ENCODE peak calls at places on chromosomes 3 and 15, in six cellular contexts. F is fibroblast of pulmonary artery, X is psoas muscle, C is colonic mucosa, Z is GM06990, E is Peyer's patch. J is an unnamed sample.

GRCh38 chr3:126551839-126552687 is 6.7 kb downstream of the C3orf22 start:
- DNase-seq in F (no peak), X (no peak), C (peak), Z (no peak), E (no peak), J (no peak)

GRCh38 chr15:36617529-36618196 is 38.2 kb downstream of the CDIN1 start:
- DNase-seq in F (no peak), X (no peak), C (no peak), Z (peak), E (no peak), J (no peak)

GRCh38 chr15:97791824-97792792 is 168.4 kb upstream of the ARRDC4 start:
- DNase-seq in F (no peak), X (no peak), C (no peak), Z (no peak), E (no peak), J (no peak)

GRCh38 chr3:180280601-180281000 is 243.9 kb upstream of the PEX5L start:
- DNase-seq in F (no peak), X (no peak), C (no peak), Z (no peak), E (no peak), J (peak)

GRCh38 chr3:50267280-50267913 is 1.6 kb upstream of the SEMA3B start:
- DNase-seq in F (peak), X (peak), C (peak), Z (no peak), E (peak), J (no peak)

GRCh38 chr15:48981941-48982340 is 18.2 kb upstream of the SHC4 start:
- DNase-seq in F (no peak), X (no peak), C (no peak), Z (no peak), E (no peak), J (no peak)

GRCh38 chr15:85520650-85521049 is 140.2 kb downstream of the AKAP13 start:
- DNase-seq in F (no peak), X (no peak), C (no peak), Z (no peak), E (no peak), J (no peak)

GRCh38 chr3:166473501-166473900 is 636.3 kb upstream of the BCHE start:
- DNase-seq in F (no peak), X (no peak), C (no peak), Z (no peak), E (no peak), J (no peak)

GRCh38 chr3:128067481-128067880 is 15.2 kb downstream of the SEC61A1 start:
- DNase-seq in F (no peak), X (no peak), C (no peak), Z (no peak), E (no peak), J (no peak)

GRCh38 chr15:88383354-88383753 is 83.8 kb downstream of the MRPL46 start:
- DNase-seq in F (no peak), X (no peak), C (no peak), Z (no peak), E (no peak), J (no peak)

GRCh38 chr3:157865449-157865862 is 240.8 kb downstream of the SHOX2 start:
- DNase-seq in F (peak), X (no peak), C (peak), Z (peak), E (peak), J (no peak)

GRCh38 chr3:184175506-184175905 is 851 bp downstream of the AP2M1 start:
- DNase-seq in F (no peak), X (no peak), C (peak), Z (no peak), E (no peak), J (no peak)

GRCh38 chr3:17852217-17852616 is 109.8 kb upstream of the TBC1D5 start:
- DNase-seq in F (no peak), X (no peak), C (no peak), Z (peak), E (no peak), J (no peak)

GRCh38 chr3:71389911-71390573 is 193.5 kb downstream of the FOXP1 start:
- DNase-seq in F (peak), X (peak), C (peak), Z (no peak), E (peak), J (no peak)

GRCh38 chr3:102671005-102671404 is 236.2 kb downstream of the ZPLD1 start:
- DNase-seq in F (no peak), X (no peak), C (no peak), Z (no peak), E (no peak), J (no peak)

GRCh38 chr15:70856884-70857546 is 3.1 kb upstream of the LARP6 start:
- DNase-seq in F (peak), X (peak), C (peak), Z (no peak), E (peak), J (peak)

GRCh38 chr15:48371961-48372360 is 40.7 kb downstream of the DUT start:
- DNase-seq in F (no peak), X (no peak), C (no peak), Z (no peak), E (no peak), J (no peak)

GRCh38 chr3:19467761-19468160 is 319.5 kb downstream of the KCNH8 start:
- DNase-seq in F (no peak), X (no peak), C (no peak), Z (no peak), E (no peak), J (no peak)

GRCh38 chr15:57923311-57923710 is 142.2 kb downstream of the ALDH1A2 start:
- DNase-seq in F (peak), X (no peak), C (peak), Z (no peak), E (no peak), J (no peak)

GRCh38 chr15:52144656-52145055 is 32.1 kb upstream of the BCL2L10 start:
- DNase-seq in F (peak), X (no peak), C (no peak), Z (no peak), E (no peak), J (no peak)

GRCh38 chr3:183907176-183907575 is 22.5 kb upstream of the PARL start:
- DNase-seq in F (no peak), X (no peak), C (no peak), Z (no peak), E (no peak), J (no peak)

GRCh38 chr3:60949146-60949545 is 302.1 kb downstream of the FHIT start:
- DNase-seq in F (no peak), X (no peak), C (no peak), Z (no peak), E (no peak), J (no peak)

GRCh38 chr3:71874618-71875017 is 89.7 kb upstream of the PROK2 start:
- DNase-seq in F (no peak), X (no peak), C (no peak), Z (peak), E (no peak), J (no peak)

GRCh38 chr3:115098354-115099073 is 48.6 kb downstream of the ZBTB20 start:
- DNase-seq in F (no peak), X (no peak), C (no peak), Z (no peak), E (no peak), J (no peak)

GRCh38 chr3:101689291-101689690 is 2.8 kb upstream of the RPL24 start:
- DNase-seq in F (peak), X (no peak), C (no peak), Z (no peak), E (no peak), J (no peak)

GRCh38 chr3:98778852-98779379 is 15.8 kb downstream of the ST3GAL6 start:
- DNase-seq in F (peak), X (no peak), C (no peak), Z (no peak), E (no peak), J (peak)

GRCh38 chr3:38566215-38566528 is 70.0 kb downstream of the EXOG start:
- DNase-seq in F (no peak), X (no peak), C (no peak), Z (no peak), E (peak), J (no peak)

GRCh38 chr15:60507596-60508424 is 28.9 kb upstream of the ICE2 start:
- DNase-seq in F (peak), X (no peak), C (peak), Z (peak), E (peak), J (peak)

GRCh38 chr3:156256945-156257344 is 136.6 kb downstream of the KCNAB1 start:
- DNase-seq in F (no peak), X (no peak), C (no peak), Z (no peak), E (no peak), J (no peak)

GRCh38 chr3:130395916-130396315 is 50.4 kb downstream of the COL6A5 start:
- DNase-seq in F (peak), X (no peak), C (no peak), Z (no peak), E (no peak), J (no peak)

GRCh38 chr15:70855764-70856163 is 1.8 kb upstream of the LARP6 start:
- DNase-seq in F (no peak), X (no peak), C (no peak), Z (peak), E (no peak), J (no peak)

GRCh38 chr3:170419301-170420087 is 826 bp downstream of the CLDN11 start:
- DNase-seq in F (peak), X (peak), C (no peak), Z (no peak), E (no peak), J (no peak)

GRCh38 chr3:52683611-52684010 is 2.1 kb downstream of the PBRM1 start:
- DNase-seq in F (no peak), X (no peak), C (no peak), Z (no peak), E (no peak), J (no peak)

GRCh38 chr3:52681610-52682009 is 4.1 kb downstream of the PBRM1 start:
- DNase-seq in F (no peak), X (no peak), C (no peak), Z (no peak), E (no peak), J (no peak)

GRCh38 chr3:52679811-52680210 is 5.9 kb downstream of the PBRM1 start:
- DNase-seq in F (peak), X (no peak), C (no peak), Z (no peak), E (no peak), J (no peak)

GRCh38 chr3:52684184-52684583 is 1.5 kb downstream of the PBRM1 start:
- DNase-seq in F (no peak), X (no peak), C (no peak), Z (no peak), E (no peak), J (no peak)

GRCh38 chr3:52682016-52682415 is 3.7 kb downstream of the PBRM1 start:
- DNase-seq in F (peak), X (no peak), C (no peak), Z (no peak), E (no peak), J (peak)
- TF ChIP-seq CTCF in F (no peak), X (no peak), C (no peak), Z (peak), E (no peak), J (peak)

DNA sequence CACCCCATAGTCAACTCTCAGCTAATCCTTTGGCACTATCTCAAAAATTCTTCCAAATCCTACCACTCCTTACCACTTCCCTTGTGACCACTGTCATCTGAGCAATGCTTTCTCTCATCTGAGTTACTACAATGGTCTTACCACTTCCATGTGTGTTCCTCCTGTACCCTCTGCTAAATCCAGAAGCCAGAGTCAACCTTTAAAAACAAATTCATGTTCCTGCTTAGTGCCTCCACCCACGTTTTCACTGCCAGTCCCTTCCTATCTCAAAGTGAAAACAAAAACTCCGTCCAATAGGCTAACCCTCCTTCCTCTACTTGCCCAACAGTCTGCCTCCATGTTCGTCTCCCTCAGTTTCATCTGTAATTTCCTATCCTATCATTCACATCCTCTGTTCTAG is 109.0 kb downstream of the ADAMTS9 start:
- DNase-seq in F (no peak), X (no peak), C (no peak), Z (no peak), E (no peak), J (no peak)
- TF ChIP-seq CTCF in F (no peak), X (no peak), C (no peak), Z (no peak), E (no peak), J (no peak)

GRCh38 chr15:44381223-44381622 is 46.2 kb upstream of the CTDSPL2 start:
- DNase-seq in F (peak), X (no peak), C (no peak), Z (no peak), E (no peak), J (no peak)

GRCh38 chr15:44385344-44385942 is 42.0 kb upstream of the CTDSPL2 start:
- DNase-seq in F (peak), X (no peak), C (no peak), Z (peak), E (no peak), J (no peak)
- TF ChIP-seq CTCF in F (no peak), X (no peak), C (no peak), Z (no peak), E (no peak), J (no peak)

GRCh38 chr3:148962513-148962912 is 28.8 kb upstream of the GYG1 start:
- DNase-seq in F (peak), X (peak), C (no peak), Z (no peak), E (no peak), J (peak)
- TF ChIP-seq CTCF in F (peak), X (no peak), C (no peak), Z (no peak), E (no peak), J (peak)

GRCh38 chr3:80929576-80929975 is 831.9 kb downstream of the GBE1 start:
- DNase-seq in F (no peak), X (no peak), C (no peak), Z (no peak), E (no peak), J (no peak)
- TF ChIP-seq CTCF in F (no peak), X (no peak), C (no peak), Z (no peak), E (no peak), J (no peak)

DNA sequence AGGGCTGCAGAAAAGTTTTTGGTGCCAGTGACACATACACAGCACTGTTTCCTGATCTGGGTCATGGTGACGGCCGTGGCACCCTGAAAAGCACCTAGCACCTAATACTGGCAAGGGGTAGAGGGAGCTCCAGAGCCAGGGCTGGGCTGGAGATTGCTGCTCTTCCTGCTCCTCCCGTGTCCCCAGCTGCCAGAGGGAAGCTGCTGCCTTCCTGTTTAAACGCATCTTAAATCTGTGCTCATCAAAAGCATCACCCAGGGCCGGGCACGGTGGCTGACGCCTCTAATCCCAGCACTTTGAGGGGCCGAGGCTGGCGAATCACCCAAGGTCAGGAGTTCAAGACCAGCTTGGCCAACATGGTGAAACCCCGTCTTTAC is 156.7 kb upstream of the MEF2A start:
- DNase-seq in F (peak), X (peak), C (peak), Z (no peak), E (peak), J (no peak)
- TF ChIP-seq CTCF in F (peak), X (peak), C (peak), Z (peak), E (peak), J (peak)

GRCh38 chr15:59166601-59167265 is 39.9 kb upstream of the LDHAL6B start:
- DNase-seq in F (no peak), X (no peak), C (no peak), Z (no peak), E (peak), J (no peak)
- TF ChIP-seq CTCF in F (no peak), X (no peak), C (no peak), Z (no peak), E (no peak), J (no peak)

DNA sequence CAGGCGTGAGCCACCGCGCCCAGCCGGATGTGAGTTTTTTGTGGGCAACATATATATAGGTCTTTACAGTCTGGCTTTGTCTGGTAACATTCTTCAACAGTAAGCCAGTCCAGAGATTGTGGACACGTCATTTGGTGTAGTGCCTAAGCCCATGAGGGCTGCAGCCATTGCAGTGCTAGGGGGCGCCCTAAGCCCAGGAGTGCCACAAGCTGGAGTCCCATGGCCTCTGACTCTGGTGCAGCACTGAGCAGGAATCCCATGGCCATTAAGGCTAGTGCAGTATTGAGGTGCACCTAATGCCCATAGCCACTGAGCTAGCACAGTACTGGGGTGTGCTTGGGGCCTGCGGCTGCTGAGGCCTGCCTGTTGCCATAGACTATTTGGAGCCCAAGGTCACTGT is 136.4 kb upstream of the NDN start:
- DNase-seq in F (no peak), X (no peak), C (no peak), Z (no peak), E (no peak), J (no peak)
- TF ChIP-seq CTCF in F (no peak), X (no peak), C (no peak), Z (no peak), E (no peak), J (no peak)

DNA sequence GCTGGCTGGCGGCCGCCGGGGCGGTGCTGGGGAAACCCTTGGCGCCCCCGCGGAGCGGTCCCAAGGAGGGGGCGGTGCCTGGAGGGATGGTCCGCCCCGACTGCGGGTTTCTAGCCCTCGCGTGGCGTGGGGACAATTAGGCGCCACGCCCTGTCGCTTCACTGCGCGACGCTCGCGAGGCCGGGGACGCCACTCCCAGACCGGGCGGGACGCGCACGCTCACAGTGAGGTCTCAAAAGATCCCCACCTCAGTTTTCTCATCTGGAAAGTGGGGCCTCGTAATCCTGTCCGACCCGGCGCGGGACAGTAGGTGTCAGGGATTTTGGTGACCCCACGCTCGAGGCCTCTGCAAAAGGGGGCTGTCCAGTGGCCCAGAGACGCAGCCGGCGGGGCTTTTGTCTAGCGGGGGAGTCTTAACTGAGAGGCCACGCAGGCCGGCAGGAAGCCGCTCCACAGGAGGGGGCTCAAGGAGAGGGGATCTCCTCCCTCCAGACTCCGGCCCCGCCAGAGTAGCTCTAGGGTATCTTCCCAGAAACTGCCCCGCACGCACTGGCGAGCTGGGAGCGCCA is 808 bp upstream of the CLK3 start:
- DNase-seq in F (peak), X (peak), C (peak), Z (peak), E (peak), J (no peak)
- TF ChIP-seq CTCF in F (no peak), X (no peak), C (no peak), Z (no peak), E (no peak), J (no peak)

DNA sequence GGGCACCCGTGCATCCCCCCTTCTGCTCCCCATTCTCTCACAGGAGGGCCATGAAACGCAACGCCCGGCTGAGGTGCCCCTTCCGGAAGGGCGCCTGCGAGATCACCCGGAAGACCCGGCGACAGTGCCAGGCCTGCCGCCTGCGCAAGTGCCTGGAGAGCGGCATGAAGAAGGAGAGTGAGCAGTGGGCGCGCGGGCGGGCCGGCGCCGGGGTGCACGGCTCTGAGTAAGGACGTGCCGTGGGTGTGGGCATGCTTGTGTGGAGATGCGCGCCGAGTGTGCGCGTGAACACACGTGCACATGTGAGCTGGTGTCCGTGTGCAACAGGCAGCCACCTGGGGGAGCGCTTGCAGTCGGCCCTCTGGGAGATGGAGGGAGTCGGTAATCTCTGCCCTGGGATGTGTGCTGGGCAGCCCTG is 28.1 kb downstream of the NR1I2 start:
- DNase-seq in F (peak), X (peak), C (no peak), Z (peak), E (peak), J (no peak)
- TF ChIP-seq CTCF in F (peak), X (no peak), C (no peak), Z (peak), E (no peak), J (peak)

J was measured in AG04449.